ENCODE peak calls at places on chromosomes 12 and 14, in six cellular contexts. Z, X, N, J, Q and V are unnamed samples.

GRCh38 chr12:27190761-27191160 is 53.3 kb upstream of the STK38L start:
- DNase-seq in J (no peak), N (no peak), X (no peak), Q (no peak), Z (no peak), V (no peak)

GRCh38 chr12:90829044-90829443 is 125.9 kb downstream of the CCER1 start:
- DNase-seq in Q (no peak), Z (no peak), J (no peak), X (no peak), N (no peak), V (no peak)

GRCh38 chr12:49533331-49533730 is 5.5 kb upstream of the KCNH3 start:
- DNase-seq in Z (no peak), X (no peak), J (no peak), Q (no peak), N (no peak), V (no peak)

GRCh38 chr14:105065280-105066228 is at the start of gene GPR132:
- DNase-seq in N (peak; percentile 76), Z (no peak), J (peak; percentile 41), X (no peak), Q (peak; percentile 92), V (peak; percentile 97)

GRCh38 chr12:122421263-122421814 is 1.1 kb downstream of the CLIP1 start:
- DNase-seq in N (peak; percentile 68), Q (no peak), Z (no peak), X (no peak), J (peak; percentile 73), V (no peak)

GRCh38 chr12:47306130-47306529 is 226.4 kb upstream of the AMIGO2 start:
- DNase-seq in Z (no peak), J (no peak), Q (no peak), N (no peak), X (no peak), V (no peak)

GRCh38 chr12:11824069-11824468 is 174.6 kb downstream of the ETV6 start:
- DNase-seq in Z (no peak), Q (no peak), X (no peak), J (no peak), N (no peak), V (no peak)

GRCh38 chr12:57888407-57889157 is 42.1 kb upstream of the CTDSP2 start:
- DNase-seq in Q (no peak), J (peak; percentile 66), Z (peak; percentile 55), N (no peak), X (no peak), V (no peak)

GRCh38 chr12:113292547-113292946 is 42.4 kb downstream of the SLC8B1 start:
- DNase-seq in J (no peak), Z (no peak), Q (no peak), N (no peak), X (no peak), V (no peak)

GRCh38 chr12:1800646-1801284 is 19.6 kb upstream of the LRTM2 start:
- DNase-seq in X (no peak), Q (no peak), J (no peak), Z (peak; percentile 69), N (peak; percentile 59), V (no peak)

GRCh38 chr14:104746951-104747481 is 5.9 kb upstream of the SIVA1 start:
- DNase-seq in X (no peak), J (peak; percentile 61), Z (peak; percentile 63), N (no peak), Q (no peak), V (no peak)

GRCh38 chr12:54141534-54142475 is 47.0 kb downstream of the SMUG1 start:
- DNase-seq in J (no peak), Q (no peak), N (no peak), Z (no peak), X (peak; percentile 26), V (no peak)

GRCh38 chr12:103677905-103678304 is 90.8 kb downstream of the STAB2 start:
- DNase-seq in Z (no peak), Q (no peak), J (no peak), N (no peak), X (no peak), V (no peak)

GRCh38 chr14:23631702-23632460 is 4.3 kb upstream of the DHRS2 start:
- DNase-seq in N (peak; percentile 62), J (peak; percentile 91), X (peak; percentile 42), Q (peak; percentile 50), Z (peak; percentile 73), V (peak; percentile 41)

GRCh38 chr12:39331539-39332261 is 111.2 kb downstream of the KIF21A start:
- DNase-seq in X (no peak), Q (no peak), Z (no peak), J (no peak), N (no peak), V (no peak)

GRCh38 chr12:101616027-101616494 is 21.3 kb downstream of the MYBPC1 start:
- DNase-seq in Z (no peak), J (peak; percentile 27), N (no peak), Q (no peak), X (peak; percentile 54), V (no peak)

GRCh38 chr14:39988939-39989338 is 556.7 kb upstream of the FBXO33 start:
- DNase-seq in N (no peak), X (no peak), Z (no peak), Q (no peak), J (peak; percentile 71), V (no peak)

GRCh38 chr12:114812858-114813761 is 129.1 kb upstream of the TBX3 start:
- DNase-seq in J (peak; percentile 63), N (no peak), Z (no peak), X (no peak), Q (no peak), V (no peak)

GRCh38 chr12:85461127-85461526 is 181.1 kb downstream of the ALX1 start:
- DNase-seq in X (no peak), N (no peak), Q (no peak), J (no peak), Z (no peak), V (no peak)

GRCh38 chr12:30828686-30829085 is 73.9 kb upstream of the CAPRIN2 start:
- DNase-seq in Q (no peak), N (no peak), J (no peak), Z (no peak), X (no peak), V (no peak)

GRCh38 chr12:49097381-49097780 is 2.8 kb upstream of the DHH start:
- DNase-seq in J (no peak), Z (no peak), N (no peak), X (no peak), Q (no peak), V (no peak)

GRCh38 chr14:77071938-77072388 is 26.1 kb upstream of the CIPC start:
- DNase-seq in N (no peak), Z (no peak), X (no peak), Q (no peak), J (no peak), V (no peak)

GRCh38 chr14:90573385-90574105 is 176.7 kb downstream of the CALM1 start:
- DNase-seq in Q (no peak), X (no peak), Z (no peak), N (no peak), J (no peak), V (no peak)

GRCh38 chr14:75295061-75295461 is 16.4 kb downstream of the FOS start:
- DNase-seq in Q (no peak), N (peak; percentile 82), Z (peak; percentile 67), X (peak; percentile 67), J (peak; percentile 90), V (no peak)

GRCh38 chr12:57280234-57281062 is 29.5 kb upstream of the STAC3 start:
- DNase-seq in Q (peak; percentile 24), X (no peak), N (no peak), J (peak; percentile 88), Z (no peak), V (peak; percentile 67)

GRCh38 chr14:85402546-85403162 is 127.3 kb upstream of the FLRT2 start:
- DNase-seq in J (no peak), N (no peak), Q (no peak), X (no peak), Z (no peak), V (no peak)

GRCh38 chr12:107655281-107656065 is 30.1 kb upstream of the PWP1 start:
- DNase-seq in N (no peak), X (no peak), Z (no peak), Q (no peak), J (no peak), V (no peak)

GRCh38 chr12:93198086-93198485 is 179.6 kb upstream of the NUDT4 start:
- DNase-seq in N (no peak), Z (no peak), X (no peak), Q (no peak), J (peak; percentile 52), V (no peak)

GRCh38 chr12:27657296-27657695 is 39.0 kb upstream of the REP15 start:
- DNase-seq in J (no peak), Z (no peak), X (no peak), Q (no peak), N (no peak), V (no peak)

GRCh38 chr14:103659631-103660030 is 30.6 kb downstream of the KLC1 start:
- DNase-seq in X (no peak), J (no peak), Z (no peak), Q (no peak), N (no peak), V (no peak)
- H3K36me3 ChIP-seq in X (peaks cover 97% of the 10 kb centered on the region), J (peaks cover 4% of the 10 kb centered on the region), Z (peaks cover 96% of the 10 kb centered on the region), Q (peaks cover 69% of the 10 kb centered on the region), N (peaks cover 99% of the 10 kb centered on the region), V (peaks cover 52% of the 10 kb centered on the region)

DNA sequence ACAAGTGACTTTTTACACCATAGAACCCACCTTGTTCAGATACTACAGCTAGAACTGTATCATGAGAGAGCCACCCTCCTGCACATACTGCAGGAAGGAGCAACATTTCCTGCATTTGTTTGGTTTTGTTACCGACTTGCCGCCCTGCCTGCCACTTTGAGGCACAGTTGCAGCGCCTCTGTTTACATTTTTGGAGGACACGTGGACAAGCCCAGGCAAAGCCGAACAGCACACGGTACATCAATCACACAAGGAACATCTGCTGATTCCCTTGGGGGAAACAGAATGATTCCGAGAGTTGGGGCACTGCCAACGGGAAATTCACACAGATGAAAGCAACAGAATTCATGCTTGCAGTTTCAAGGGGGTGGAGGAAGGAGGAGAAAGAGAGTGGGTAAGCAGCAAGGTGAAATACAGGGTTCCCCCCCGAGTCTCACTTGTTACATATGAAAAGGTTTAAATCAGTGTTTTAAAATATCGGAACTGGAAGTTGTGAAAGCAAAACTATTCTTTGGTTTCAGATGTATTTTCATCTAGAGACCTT is 110.7 kb downstream of the BTG1 start:
- DNase-seq in N (peak; percentile 46), J (peak; percentile 33), Q (peak; percentile 12), Z (peak; percentile 54), X (peak; percentile 34), V (peak; percentile 57)
- H3K27ac ChIP-seq in N (peak overlapping the region; percentile 69), J (peak overlapping the region; percentile 33), Q (peak overlapping the region; percentile 68), Z (no peak overlapping the region), X (peak overlapping the region; percentile 6), V (peak overlapping the region; percentile 61)

DNA sequence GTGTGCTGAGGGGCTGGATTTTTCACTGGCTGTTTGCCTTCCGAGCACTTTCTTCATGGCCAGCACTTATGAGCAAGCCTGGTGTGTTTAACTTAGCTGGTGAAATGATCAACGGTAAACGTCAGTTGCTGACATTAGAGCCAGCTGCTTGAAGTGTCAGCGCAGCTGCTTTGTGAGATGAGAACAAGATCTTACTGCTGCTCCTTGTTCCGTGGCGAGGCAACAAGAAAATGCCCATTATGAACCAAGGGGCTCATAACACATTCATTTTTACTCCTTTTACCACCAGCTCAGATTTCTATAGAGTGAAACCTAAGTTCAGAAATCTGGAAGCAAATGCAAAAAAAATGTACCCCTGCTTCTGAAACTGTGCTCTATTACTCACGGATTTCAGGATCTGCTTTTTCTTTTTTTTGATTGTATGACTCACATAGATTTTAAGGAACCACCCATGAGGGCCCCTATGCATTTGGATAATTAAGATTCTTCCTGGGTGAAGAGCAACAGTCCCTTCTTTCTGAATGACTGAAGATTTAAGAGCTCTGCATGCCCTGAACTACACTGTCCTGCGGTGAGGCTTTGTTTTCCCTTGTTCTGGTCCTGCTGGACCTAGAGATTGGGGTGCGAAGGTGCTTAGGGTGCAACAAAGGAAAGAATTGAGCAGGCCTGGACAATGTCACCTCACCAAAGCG is 74.3 kb upstream of the CPM start:
- DNase-seq in J (peak; percentile 68), Z (peak; percentile 26), Q (no peak), N (no peak), X (no peak), V (no peak)
- H3K4me3 ChIP-seq in J (no peak overlapping the region), Z (no peak overlapping the region), Q (no peak overlapping the region), N (no peak overlapping the region), X (no peak overlapping the region), V (no peak overlapping the region)

GRCh38 chr14:58367296-58367695 is 28.4 kb upstream of the TOMM20L start:
- DNase-seq in Z (peak; percentile 29), J (peak; percentile 5), N (no peak), X (no peak), Q (no peak), V (no peak)
- H3K36me3 ChIP-seq in Z (peaks cover 62% of the 10 kb centered on the region), J (peaks cover 4% of the 10 kb centered on the region), N (peaks cover 97% of the 10 kb centered on the region), X (peaks cover 66% of the 10 kb centered on the region), Q (peaks cover 65% of the 10 kb centered on the region), V (peaks cover 23% of the 10 kb centered on the region)